ENCODE peak calls at places on chromosomes 6 and 20, in ten cellular contexts. One of them, this sample, is unnamed.
A peak's percentile ranks its signal among the peaks of the same experiment; 100 is the strongest.

GRCh38 chr6:121858976-121859375 is 423.5 kb downstream of the GJA1 start:
- DNase-seq in AG08396: no peak
- DNase-seq in endodermal cell: no peak
- DNase-seq in cardiac fibroblast: no peak
- DNase-seq in spleen: no peak
- DNase-seq in MCF 10A: no peak
- DNase-seq in choroid plexus epithelial cell: no peak
- DNase-seq in effector CD8-positive, alpha-beta T cell: no peak
- DNase-seq in NCI-H1092 treated with DMSO at 0.1 percent for 48 hours: no peak
- DNase-seq in NCI-H345: no peak
- DNase-seq in this sample: no peak

GRCh38 chr20:18428490-18429173 is 38.2 kb downstream of the DZANK1 start:
- DNase-seq in effector CD8-positive, alpha-beta T cell: no peak
- DNase-seq in NCI-H345: no peak
- DNase-seq in NCI-H1092 treated with DMSO at 0.1 percent for 48 hours: no peak
- DNase-seq in endodermal cell: no peak
- DNase-seq in spleen: no peak
- DNase-seq in cardiac fibroblast: peak; percentile 80
- DNase-seq in choroid plexus epithelial cell: peak; percentile 76
- DNase-seq in AG08396: peak; percentile 11
- DNase-seq in MCF 10A: peak; percentile 80
- DNase-seq in this sample: no peak

GRCh38 chr6:42963855-42964605 is 3.5 kb downstream of the GNMT start:
- DNase-seq in NCI-H1092 treated with DMSO at 0.1 percent for 48 hours: no peak
- DNase-seq in NCI-H345: no peak
- DNase-seq in MCF 10A: peak; percentile 61
- DNase-seq in endodermal cell: peak; percentile 96
- DNase-seq in cardiac fibroblast: peak; percentile 68
- DNase-seq in choroid plexus epithelial cell: peak; percentile 66
- DNase-seq in spleen: peak; percentile 56
- DNase-seq in AG08396: peak; percentile 62
- DNase-seq in effector CD8-positive, alpha-beta T cell: no peak
- DNase-seq in this sample: peak; percentile 37

GRCh38 chr20:1674361-1674760 is 16.8 kb upstream of the SIRPG start:
- DNase-seq in effector CD8-positive, alpha-beta T cell: no peak
- DNase-seq in spleen: peak; percentile 85
- DNase-seq in cardiac fibroblast: no peak
- DNase-seq in NCI-H345: no peak
- DNase-seq in NCI-H1092 treated with DMSO at 0.1 percent for 48 hours: no peak
- DNase-seq in MCF 10A: no peak
- DNase-seq in choroid plexus epithelial cell: no peak
- DNase-seq in endodermal cell: no peak
- DNase-seq in AG08396: no peak
- DNase-seq in this sample: no peak

GRCh38 chr6:84796343-84796742 is 31.9 kb upstream of the TBX18 start:
- DNase-seq in AG08396: no peak
- DNase-seq in NCI-H1092 treated with DMSO at 0.1 percent for 48 hours: no peak
- DNase-seq in MCF 10A: no peak
- DNase-seq in endodermal cell: no peak
- DNase-seq in NCI-H345: no peak
- DNase-seq in spleen: no peak
- DNase-seq in effector CD8-positive, alpha-beta T cell: no peak
- DNase-seq in choroid plexus epithelial cell: no peak
- DNase-seq in cardiac fibroblast: no peak
- DNase-seq in this sample: no peak

GRCh38 chr6:42929928-42930360 is 664 bp downstream of the CNPY3 start:
- DNase-seq in cardiac fibroblast: peak; percentile 66
- DNase-seq in spleen: peak; percentile 87
- DNase-seq in NCI-H345: peak; percentile 64
- DNase-seq in endodermal cell: no peak
- DNase-seq in MCF 10A: peak; percentile 47
- DNase-seq in choroid plexus epithelial cell: peak; percentile 80
- DNase-seq in NCI-H1092 treated with DMSO at 0.1 percent for 48 hours: no peak
- DNase-seq in effector CD8-positive, alpha-beta T cell: peak; percentile 58
- DNase-seq in AG08396: peak; percentile 57
- DNase-seq in this sample: peak; percentile 72

GRCh38 chr20:47791084-47791599 is 5.9 kb upstream of the SULF2 start:
- DNase-seq in cardiac fibroblast: no peak
- DNase-seq in choroid plexus epithelial cell: no peak
- DNase-seq in spleen: no peak
- DNase-seq in AG08396: no peak
- DNase-seq in endodermal cell: no peak
- DNase-seq in MCF 10A: peak; percentile 88
- DNase-seq in NCI-H345: no peak
- DNase-seq in effector CD8-positive, alpha-beta T cell: no peak
- DNase-seq in NCI-H1092 treated with DMSO at 0.1 percent for 48 hours: no peak
- DNase-seq in this sample: peak; percentile 95

GRCh38 chr6:139644821-139645220 is 270.4 kb upstream of the CITED2 start:
- DNase-seq in effector CD8-positive, alpha-beta T cell: no peak
- DNase-seq in NCI-H345: no peak
- DNase-seq in NCI-H1092 treated with DMSO at 0.1 percent for 48 hours: no peak
- DNase-seq in spleen: no peak
- DNase-seq in cardiac fibroblast: peak; percentile 76
- DNase-seq in endodermal cell: no peak
- DNase-seq in choroid plexus epithelial cell: peak; percentile 61
- DNase-seq in MCF 10A: no peak
- DNase-seq in AG08396: no peak
- DNase-seq in this sample: no peak

GRCh38 chr6:118152524-118152923 is 245.5 kb downstream of the SLC35F1 start:
- DNase-seq in AG08396: no peak
- DNase-seq in MCF 10A: no peak
- DNase-seq in NCI-H345: no peak
- DNase-seq in spleen: no peak
- DNase-seq in choroid plexus epithelial cell: no peak
- DNase-seq in effector CD8-positive, alpha-beta T cell: no peak
- DNase-seq in NCI-H1092 treated with DMSO at 0.1 percent for 48 hours: no peak
- DNase-seq in endodermal cell: no peak
- DNase-seq in cardiac fibroblast: no peak
- DNase-seq in this sample: no peak

GRCh38 chr20:41697861-41698559 is 79.8 kb upstream of the CHD6 start:
- DNase-seq in endodermal cell: peak; percentile 64
- DNase-seq in effector CD8-positive, alpha-beta T cell: no peak
- DNase-seq in NCI-H345: peak; percentile 57
- DNase-seq in AG08396: peak; percentile 27
- DNase-seq in cardiac fibroblast: peak; percentile 56
- DNase-seq in MCF 10A: peak; percentile 45
- DNase-seq in choroid plexus epithelial cell: peak; percentile 63
- DNase-seq in spleen: no peak
- DNase-seq in NCI-H1092 treated with DMSO at 0.1 percent for 48 hours: peak; percentile 70
- DNase-seq in this sample: peak; percentile 14

GRCh38 chr6:139654888-139655782 is 280.7 kb upstream of the CITED2 start:
- DNase-seq in NCI-H1092 treated with DMSO at 0.1 percent for 48 hours: no peak
- DNase-seq in AG08396: no peak
- DNase-seq in cardiac fibroblast: no peak
- DNase-seq in effector CD8-positive, alpha-beta T cell: no peak
- DNase-seq in endodermal cell: no peak
- DNase-seq in spleen: no peak
- DNase-seq in choroid plexus epithelial cell: no peak
- DNase-seq in NCI-H345: no peak
- DNase-seq in MCF 10A: no peak
- DNase-seq in this sample: no peak

GRCh38 chr6:10690651-10691445 is 3.6 kb downstream of the C6orf52 start:
- DNase-seq in endodermal cell: no peak
- DNase-seq in effector CD8-positive, alpha-beta T cell: no peak
- DNase-seq in NCI-H345: peak; percentile 56
- DNase-seq in MCF 10A: no peak
- DNase-seq in spleen: no peak
- DNase-seq in choroid plexus epithelial cell: no peak
- DNase-seq in NCI-H1092 treated with DMSO at 0.1 percent for 48 hours: peak; percentile 20
- DNase-seq in cardiac fibroblast: no peak
- DNase-seq in AG08396: no peak
- DNase-seq in this sample: no peak

GRCh38 chr6:79895382-79896100 is 51.8 kb downstream of the ELOVL4 start:
- DNase-seq in NCI-H1092 treated with DMSO at 0.1 percent for 48 hours: no peak
- DNase-seq in endodermal cell: no peak
- DNase-seq in spleen: no peak
- DNase-seq in cardiac fibroblast: no peak
- DNase-seq in effector CD8-positive, alpha-beta T cell: no peak
- DNase-seq in AG08396: no peak
- DNase-seq in MCF 10A: peak; percentile 32
- DNase-seq in choroid plexus epithelial cell: no peak
- DNase-seq in NCI-H345: no peak
- DNase-seq in this sample: peak; percentile 90

GRCh38 chr6:21845018-21845417 is 251.5 kb downstream of the SOX4 start:
- DNase-seq in cardiac fibroblast: peak; percentile 35
- DNase-seq in MCF 10A: no peak
- DNase-seq in effector CD8-positive, alpha-beta T cell: no peak
- DNase-seq in NCI-H345: peak; percentile 17
- DNase-seq in spleen: no peak
- DNase-seq in endodermal cell: no peak
- DNase-seq in NCI-H1092 treated with DMSO at 0.1 percent for 48 hours: peak; percentile 28
- DNase-seq in choroid plexus epithelial cell: no peak
- DNase-seq in AG08396: no peak
- DNase-seq in this sample: no peak

GRCh38 chr20:53263554-53264438 is 291.6 kb downstream of the TSHZ2 start:
- DNase-seq in effector CD8-positive, alpha-beta T cell: no peak
- DNase-seq in MCF 10A: no peak
- DNase-seq in endodermal cell: no peak
- DNase-seq in spleen: no peak
- DNase-seq in AG08396: no peak
- DNase-seq in cardiac fibroblast: no peak
- DNase-seq in NCI-H345: no peak
- DNase-seq in NCI-H1092 treated with DMSO at 0.1 percent for 48 hours: no peak
- DNase-seq in choroid plexus epithelial cell: no peak
- DNase-seq in this sample: no peak

GRCh38 chr6:26033132-26033941 is 53.9 kb upstream of the HFE start:
- DNase-seq in MCF 10A: peak; percentile 97
- DNase-seq in endodermal cell: peak; percentile 87
- DNase-seq in choroid plexus epithelial cell: peak; percentile 99
- DNase-seq in NCI-H1092 treated with DMSO at 0.1 percent for 48 hours: peak; percentile 71
- DNase-seq in effector CD8-positive, alpha-beta T cell: peak; percentile 36
- DNase-seq in NCI-H345: peak; percentile 85
- DNase-seq in AG08396: peak; percentile 85
- DNase-seq in spleen: peak; percentile 94
- DNase-seq in cardiac fibroblast: peak; percentile 99
- DNase-seq in this sample: peak; percentile 96

GRCh38 chr20:38125157-38126056 is 39.7 kb downstream of the TGM2 start:
- DNase-seq in AG08396: no peak
- DNase-seq in choroid plexus epithelial cell: peak; percentile 90
- DNase-seq in effector CD8-positive, alpha-beta T cell: no peak
- DNase-seq in NCI-H345: peak; percentile 95
- DNase-seq in spleen: peak; percentile 52
- DNase-seq in NCI-H1092 treated with DMSO at 0.1 percent for 48 hours: peak; percentile 99
- DNase-seq in MCF 10A: peak; percentile 93
- DNase-seq in cardiac fibroblast: peak; percentile 90
- DNase-seq in endodermal cell: peak; percentile 44
- DNase-seq in this sample: no peak

GRCh38 chr20:18164356-18164755 is 26.7 kb downstream of the KAT14 start:
- DNase-seq in MCF 10A: peak; percentile 5
- DNase-seq in cardiac fibroblast: no peak
- DNase-seq in endodermal cell: no peak
- DNase-seq in effector CD8-positive, alpha-beta T cell: no peak
- DNase-seq in choroid plexus epithelial cell: peak; percentile 5
- DNase-seq in spleen: no peak
- DNase-seq in NCI-H1092 treated with DMSO at 0.1 percent for 48 hours: no peak
- DNase-seq in NCI-H345: no peak
- DNase-seq in AG08396: no peak
- DNase-seq in this sample: peak; percentile 91

GRCh38 chr6:35727206-35727934 is 9.5 kb upstream of the ARMC12 start:
- DNase-seq in MCF 10A: peak; percentile 97
- DNase-seq in NCI-H1092 treated with DMSO at 0.1 percent for 48 hours: peak; percentile 67
- DNase-seq in choroid plexus epithelial cell: peak; percentile 94
- DNase-seq in endodermal cell: peak; percentile 89
- DNase-seq in AG08396: peak; percentile 70
- DNase-seq in spleen: no peak
- DNase-seq in cardiac fibroblast: peak; percentile 97
- DNase-seq in effector CD8-positive, alpha-beta T cell: peak; percentile 52
- DNase-seq in NCI-H345: peak; percentile 62
- DNase-seq in this sample: peak; percentile 76

GRCh38 chr6:65410309-65410708 is 296.7 kb downstream of the EYS start:
- DNase-seq in cardiac fibroblast: no peak
- DNase-seq in AG08396: no peak
- DNase-seq in MCF 10A: no peak
- DNase-seq in NCI-H1092 treated with DMSO at 0.1 percent for 48 hours: no peak
- DNase-seq in effector CD8-positive, alpha-beta T cell: no peak
- DNase-seq in NCI-H345: no peak
- DNase-seq in choroid plexus epithelial cell: no peak
- DNase-seq in endodermal cell: no peak
- DNase-seq in spleen: no peak
- DNase-seq in this sample: no peak

GRCh38 chr6:117840541-117840983 is 66.5 kb upstream of the SLC35F1 start:
- DNase-seq in choroid plexus epithelial cell: peak; percentile 60
- DNase-seq in MCF 10A: peak; percentile 82
- DNase-seq in spleen: no peak
- DNase-seq in effector CD8-positive, alpha-beta T cell: no peak
- DNase-seq in NCI-H345: peak; percentile 38
- DNase-seq in NCI-H1092 treated with DMSO at 0.1 percent for 48 hours: peak; percentile 29
- DNase-seq in endodermal cell: peak; percentile 61
- DNase-seq in AG08396: no peak
- DNase-seq in cardiac fibroblast: peak; percentile 39
- DNase-seq in this sample: peak; percentile 42

GRCh38 chr20:7859371-7859802 is 80.9 kb downstream of the HAO1 start:
- DNase-seq in cardiac fibroblast: peak; percentile 80
- DNase-seq in choroid plexus epithelial cell: peak; percentile 81
- DNase-seq in endodermal cell: peak; percentile 52
- DNase-seq in AG08396: peak; percentile 29
- DNase-seq in spleen: no peak
- DNase-seq in NCI-H345: peak; percentile 58
- DNase-seq in MCF 10A: peak; percentile 79
- DNase-seq in effector CD8-positive, alpha-beta T cell: no peak
- DNase-seq in NCI-H1092 treated with DMSO at 0.1 percent for 48 hours: peak; percentile 48
- DNase-seq in this sample: peak; percentile 65

GRCh38 chr6:49342410-49342809 is 120.6 kb downstream of the MMUT start:
- DNase-seq in NCI-H345: peak; percentile 93
- DNase-seq in AG08396: no peak
- DNase-seq in MCF 10A: no peak
- DNase-seq in endodermal cell: peak; percentile 89
- DNase-seq in choroid plexus epithelial cell: no peak
- DNase-seq in NCI-H1092 treated with DMSO at 0.1 percent for 48 hours: no peak
- DNase-seq in cardiac fibroblast: no peak
- DNase-seq in effector CD8-positive, alpha-beta T cell: no peak
- DNase-seq in spleen: no peak
- DNase-seq in this sample: no peak

GRCh38 chr20:37142708-37143107 is 36.4 kb upstream of the RPN2 start:
- DNase-seq in spleen: no peak
- DNase-seq in NCI-H345: no peak
- DNase-seq in AG08396: no peak
- DNase-seq in NCI-H1092 treated with DMSO at 0.1 percent for 48 hours: no peak
- DNase-seq in choroid plexus epithelial cell: peak; percentile 10
- DNase-seq in effector CD8-positive, alpha-beta T cell: no peak
- DNase-seq in cardiac fibroblast: no peak
- DNase-seq in MCF 10A: peak; percentile 15
- DNase-seq in endodermal cell: no peak
- DNase-seq in this sample: no peak

GRCh38 chr20:4864292-4864691 is 137.0 kb downstream of the SLC23A2 start:
- DNase-seq in spleen: no peak
- DNase-seq in AG08396: no peak
- DNase-seq in NCI-H1092 treated with DMSO at 0.1 percent for 48 hours: no peak
- DNase-seq in effector CD8-positive, alpha-beta T cell: no peak
- DNase-seq in NCI-H345: no peak
- DNase-seq in MCF 10A: no peak
- DNase-seq in choroid plexus epithelial cell: no peak
- DNase-seq in cardiac fibroblast: no peak
- DNase-seq in endodermal cell: no peak
- DNase-seq in this sample: no peak

GRCh38 chr6:139531148-139531547 is 156.7 kb upstream of the CITED2 start:
- DNase-seq in AG08396: peak; percentile 12
- DNase-seq in spleen: no peak
- DNase-seq in choroid plexus epithelial cell: peak; percentile 58
- DNase-seq in endodermal cell: no peak
- DNase-seq in NCI-H1092 treated with DMSO at 0.1 percent for 48 hours: no peak
- DNase-seq in MCF 10A: peak; percentile 24
- DNase-seq in NCI-H345: no peak
- DNase-seq in cardiac fibroblast: no peak
- DNase-seq in effector CD8-positive, alpha-beta T cell: no peak
- DNase-seq in this sample: no peak

GRCh38 chr6:34793877-34794276 is 2.0 kb downstream of the BLTP3A start:
- DNase-seq in choroid plexus epithelial cell: no peak
- DNase-seq in MCF 10A: no peak
- DNase-seq in NCI-H1092 treated with DMSO at 0.1 percent for 48 hours: no peak
- DNase-seq in cardiac fibroblast: no peak
- DNase-seq in NCI-H345: no peak
- DNase-seq in endodermal cell: no peak
- DNase-seq in effector CD8-positive, alpha-beta T cell: no peak
- DNase-seq in spleen: no peak
- DNase-seq in AG08396: no peak
- DNase-seq in this sample: no peak

This sample was measured in mammary epithelial cell.